ENCODE peak calls at places on chromosome 21, in seven cellular contexts. W is D341Med; O is amniotic epithelial cell; F is GM23338; S is GM23248; K is stimulated activated CD4-positive, alpha-beta T cell treated with anti-CD3 and anti-CD28 coated beads, TNF-alpha, amount 100 ng/mL, for 48 hours; X is EL. B is an unnamed sample.
A peak's percentile ranks its signal among the peaks of the same experiment; 100 is the strongest.

GRCh38 chr21:29194847-29195246 is 64.4 kb downstream of the MAP3K7CL start:
- DNase-seq in X (peak; percentile 61), F (no peak), O (peak; percentile 75), W (no peak), K (no peak), S (peak; percentile 47), B (peak; percentile 43)

GRCh38 chr21:45517249-45518065 is 24.8 kb downstream of the SLC19A1 start:
- DNase-seq in O (peak; percentile 8), F (no peak), W (no peak), X (no peak), K (no peak), S (no peak), B (no peak)

GRCh38 chr21:43278766-43279577 is 110.2 kb downstream of the CRYAA start:
- DNase-seq in X (no peak), F (no peak), O (no peak), K (no peak), S (no peak), W (no peak), B (no peak)

GRCh38 chr21:16088121-16088520 is 358.3 kb downstream of the USP25 start:
- DNase-seq in O (no peak), F (no peak), W (no peak), S (no peak), X (no peak), K (no peak), B (no peak)

GRCh38 chr21:42002421-42002958 is 7.7 kb downstream of the ZBTB21 start:
- DNase-seq in K (peak; percentile 80), O (peak; percentile 96), W (no peak), X (peak; percentile 95), S (peak; percentile 97), F (no peak), B (peak; percentile 61)

GRCh38 chr21:33384851-33385331 is 18.3 kb upstream of the IFNGR2 start:
- DNase-seq in W (no peak), O (no peak), X (no peak), S (no peak), K (no peak), F (no peak), B (peak; percentile 78)

GRCh38 chr21:15301014-15301413 is 236.2 kb upstream of the NRIP1 start:
- DNase-seq in W (no peak), K (no peak), O (peak; percentile 34), X (no peak), S (peak; percentile 10), F (peak; percentile 28), B (peak; percentile 57)

GRCh38 chr21:38039369-38039768 is 123.1 kb upstream of the KCNJ6 start:
- DNase-seq in W (no peak), S (no peak), K (no peak), O (no peak), F (no peak), X (no peak), B (no peak)

GRCh38 chr21:42959754-42960153 is 14.6 kb upstream of the PKNOX1 start:
- DNase-seq in O (no peak), S (no peak), W (no peak), K (no peak), F (peak; percentile 91), X (no peak), B (no peak)

GRCh38 chr21:34133802-34134201 is 60.4 kb downstream of the MRPS6 start:
- DNase-seq in S (no peak), W (peak; percentile 50), O (no peak), X (no peak), K (no peak), F (peak; percentile 56), B (no peak)

GRCh38 chr21:31798842-31799691 is 67.1 kb upstream of the SCAF4 start:
- DNase-seq in K (no peak), W (no peak), O (no peak), S (no peak), X (no peak), F (no peak), B (no peak)

GRCh38 chr21:27725916-27726315 is 759.0 kb upstream of the ADAMTS5 start:
- DNase-seq in S (no peak), X (no peak), K (no peak), O (peak; percentile 45), W (no peak), F (no peak), B (no peak)

GRCh38 chr21:45970674-45971486 is 10.7 kb upstream of the COL6A1 start:
- DNase-seq in S (peak; percentile 69), W (peak; percentile 89), F (peak; percentile 79), O (no peak), X (peak; percentile 54), K (no peak), B (peak; percentile 39)

GRCh38 chr21:17745086-17745485 is 74.1 kb downstream of the C21orf91 start:
- DNase-seq in F (no peak), O (no peak), X (no peak), S (no peak), K (no peak), W (no peak), B (no peak)

GRCh38 chr21:33289199-33289819 is 23.1 kb downstream of the IL10RB start:
- DNase-seq in X (peak; percentile 88), K (no peak), F (no peak), W (no peak), O (peak; percentile 81), S (no peak), B (peak; percentile 53)

GRCh38 chr21:42118901-42119300 is 47.8 kb downstream of the UMODL1 start:
- DNase-seq in S (peak; percentile 17), X (no peak), F (no peak), O (no peak), K (no peak), W (no peak), B (no peak)

GRCh38 chr21:35814858-35815619 is 245.3 kb downstream of the SETD4 start:
- DNase-seq in O (no peak), F (no peak), S (no peak), W (no peak), X (no peak), K (no peak), B (no peak)

GRCh38 chr21:44940116-44940631 is 345 bp downstream of the SLX9 start:
- DNase-seq in X (peak; percentile 24), K (no peak), O (no peak), S (peak; percentile 59), W (no peak), F (peak; percentile 56), B (no peak)

GRCh38 chr21:45827881-45828579 is 153.5 kb upstream of the COL6A1 start:
- DNase-seq in W (no peak), K (no peak), X (no peak), F (no peak), O (no peak), S (no peak), B (no peak)

GRCh38 chr21:31501921-31502320 is 157.6 kb upstream of the SOD1 start:
- DNase-seq in S (no peak), X (no peak), W (no peak), K (no peak), F (no peak), O (no peak), B (no peak)

GRCh38 chr21:43958364-43959158 is 53.5 kb upstream of the TRAPPC10 start:
- DNase-seq in F (no peak), W (no peak), X (no peak), K (no peak), O (no peak), S (no peak), B (no peak)

GRCh38 chr21:31609081-31609480 is 50.4 kb upstream of the SOD1 start:
- DNase-seq in O (no peak), F (peak; percentile 35), K (no peak), S (no peak), X (no peak), W (no peak), B (no peak)

GRCh38 chr21:37219766-37220432 is 47.2 kb downstream of the VPS26C start:
- DNase-seq in F (no peak), S (no peak), K (no peak), X (peak; percentile 8), W (no peak), O (peak; percentile 13), B (no peak)

GRCh38 chr21:36089946-36090345 is 20.1 kb downstream of the CBR1 start:
- DNase-seq in W (no peak), K (no peak), X (no peak), F (no peak), S (no peak), O (no peak), B (no peak)

GRCh38 chr21:28884481-28884880 is 108.2 kb downstream of the LTN1 start:
- DNase-seq in F (peak; percentile 19), X (peak; percentile 6), W (no peak), K (no peak), O (peak; percentile 15), S (peak; percentile 48), B (peak; percentile 26)

GRCh38 chr21:37631319-37632117 is 264.9 kb downstream of the DYRK1A start:
- DNase-seq in K (no peak), S (no peak), O (no peak), X (no peak), W (no peak), F (peak; percentile 86), B (peak; percentile 85)

GRCh38 chr21:14550200-14550599 is 4.1 kb upstream of the SAMSN1 start:
- DNase-seq in K (no peak), W (no peak), F (no peak), S (no peak), O (no peak), X (no peak), B (peak; percentile 51)

GRCh38 chr21:29939859-29940245 is at the start of gene GRIK1:
- DNase-seq in W (peak; percentile 61), O (no peak), X (no peak), F (peak; percentile 61), K (no peak), S (peak; percentile 5), B (no peak)

GRCh38 chr21:33659550-33659949 is 17.2 kb downstream of the ITSN1 start:
- DNase-seq in S (no peak), O (no peak), K (no peak), X (no peak), F (no peak), W (no peak), B (no peak)

GRCh38 chr21:18049461-18049860 is 195.2 kb upstream of the CHODL start:
- DNase-seq in W (peak; percentile 32), X (no peak), F (no peak), S (no peak), K (no peak), O (no peak), B (no peak)

GRCh38 chr21:30194701-30195299 is 21.1 kb downstream of the CLDN8 start:
- DNase-seq in K (no peak), F (peak; percentile 81), O (no peak), X (no peak), S (peak; percentile 50), W (peak; percentile 42), B (peak; percentile 62)

GRCh38 chr21:41974752-41975053 is 20.9 kb upstream of the C2CD2 start:
- DNase-seq in W (no peak), F (no peak), O (no peak), X (no peak), K (no peak), S (no peak), B (no peak)

B was measured in kidney tubule cell.